ENCODE peak calls at places on chromosomes 6 and 20, in seven cellular contexts. M is psoas muscle; D is CD8-positive, alpha-beta T cell; S is right atrium auricular region; X is A549; J is PC-3; N is HCT116. B is an unnamed sample.

GRCh38 chr6:29760328-29760727 is 37.1 kb downstream of the HLA-F start:
- DNase-seq in N (no peak), S (no peak), X (no peak), J (no peak), M (no peak), D (no peak), B (no peak)

GRCh38 chr6:12593720-12594540 is 122.6 kb upstream of the PHACTR1 start:
- DNase-seq in X (no peak), S (no peak), D (no peak), N (no peak), J (no peak), M (no peak), B (no peak)

GRCh38 chr6:161132384-161132783 is 140.8 kb downstream of the MAP3K4 start:
- DNase-seq in M (no peak), D (no peak), J (no peak), N (no peak), S (no peak), X (no peak), B (no peak)

GRCh38 chr20:7516631-7517051 is 423.6 kb downstream of the HAO1 start:
- DNase-seq in S (no peak), J (no peak), N (no peak), M (no peak), D (no peak), X (no peak), B (no peak)

GRCh38 chr6:143998686-143999085 is 9.4 kb downstream of the PLAGL1 start:
- DNase-seq in D (no peak), X (no peak), S (no peak), N (no peak), J (no peak), M (no peak), B (no peak)

GRCh38 chr6:43740321-43740960 is 29.6 kb upstream of the VEGFA start:
- DNase-seq in J (no peak), S (no peak), X (no peak), D (no peak), N (no peak), M (no peak), B (peak)

GRCh38 chr20:58715709-58716475 is 23.3 kb downstream of the NPEPL1 start:
- DNase-seq in N (no peak), X (no peak), J (no peak), D (peak), S (peak), M (peak), B (no peak)

GRCh38 chr20:8901237-8902025 is 167.5 kb upstream of the PLCB4 start:
- DNase-seq in S (no peak), D (no peak), X (no peak), J (no peak), N (no peak), M (peak), B (peak)

GRCh38 chr20:3276400-3277015 is 37.5 kb upstream of the SLC4A11 start:
- DNase-seq in X (peak), D (no peak), J (peak), N (peak), M (no peak), S (no peak), B (no peak)

GRCh38 chr20:17757496-17757895 is 57.7 kb downstream of the BANF2 start:
- DNase-seq in X (no peak), J (no peak), N (no peak), M (no peak), S (no peak), D (no peak), B (no peak)

GRCh38 chr6:131819507-131820228 is 11.8 kb downstream of the ENPP1 start:
- DNase-seq in J (no peak), M (no peak), D (no peak), S (no peak), N (no peak), X (no peak), B (no peak)

GRCh38 chr6:13243033-13243432 is 85.3 kb downstream of the TBC1D7 start:
- DNase-seq in J (no peak), M (no peak), X (no peak), N (no peak), D (no peak), S (no peak), B (no peak)

GRCh38 chr6:46985943-46986342 is 56.2 kb downstream of the ADGRF1 start:
- DNase-seq in J (peak), N (no peak), D (no peak), X (no peak), M (no peak), S (no peak), B (no peak)

GRCh38 chr6:122128445-122128844 is 271.0 kb upstream of the HSF2 start:
- DNase-seq in N (no peak), S (no peak), J (no peak), X (no peak), M (no peak), D (no peak), B (no peak)

GRCh38 chr6:11146117-11146826 is 34.7 kb upstream of the ERVFRD-1 start:
- DNase-seq in X (no peak), N (no peak), D (no peak), J (no peak), S (no peak), M (no peak), B (no peak)

GRCh38 chr6:170088349-170088951 is 202.4 kb downstream of the DLL1 start:
- DNase-seq in M (peak), X (no peak), D (peak), S (peak), J (no peak), N (no peak), B (peak)

GRCh38 chr6:126440923-126441322 is 101.0 kb downstream of the CENPW start:
- DNase-seq in X (no peak), J (no peak), S (no peak), N (no peak), D (no peak), M (no peak), B (no peak)

GRCh38 chr20:58086763-58087566 is 141.5 kb downstream of the ANKRD60 start:
- DNase-seq in S (no peak), M (no peak), N (peak), X (peak), D (peak), J (peak), B (peak)

GRCh38 chr6:85679445-85680123 is 36.9 kb upstream of the SYNCRIP start:
- DNase-seq in J (peak), M (no peak), S (no peak), N (no peak), D (no peak), X (no peak), B (no peak)

GRCh38 chr6:46248143-46248542 is 77.4 kb upstream of the ENPP5 start:
- DNase-seq in M (no peak), N (no peak), S (no peak), J (no peak), X (no peak), D (no peak), B (no peak)

GRCh38 chr6:39114395-39114706 is 635 bp downstream of the SAYSD1 start:
- DNase-seq in S (no peak), M (no peak), J (no peak), D (no peak), X (no peak), N (no peak), B (no peak)

GRCh38 chr6:36028088-36028886 is 679 bp downstream of the MAPK14 start:
- DNase-seq in X (peak), M (peak), J (peak), N (no peak), D (peak), S (peak), B (peak)

GRCh38 chr6:72963946-72964345 is 261.4 kb downstream of the KHDC1L start:
- DNase-seq in M (no peak), X (no peak), D (no peak), J (peak), N (no peak), S (no peak), B (no peak)

GRCh38 chr20:40778894-40779496 is 90.0 kb upstream of the MAFB start:
- DNase-seq in S (no peak), N (no peak), J (no peak), D (peak), M (no peak), X (no peak), B (no peak)

GRCh38 chr6:20403766-20404640 is 2.3 kb downstream of the E2F3 start:
- DNase-seq in N (peak), M (no peak), X (peak), S (no peak), J (peak), D (peak), B (no peak)

GRCh38 chr6:112337209-112337638 is 9.9 kb upstream of the RFPL4B start:
- DNase-seq in D (no peak), X (peak), J (peak), S (peak), M (peak), N (peak), B (peak)

GRCh38 chr6:78910611-78911134 is 43.3 kb downstream of the IRAK1BP1 start:
- DNase-seq in J (no peak), S (no peak), M (peak), X (no peak), D (no peak), N (no peak), B (no peak)

GRCh38 chr20:47489448-47489872 is 12.2 kb upstream of the NCOA3 start:
- DNase-seq in J (no peak), D (peak), M (peak), S (peak), N (no peak), X (no peak), B (peak)

GRCh38 chr20:8492182-8492581 is 360.1 kb downstream of the PLCB1 start:
- DNase-seq in X (no peak), D (no peak), M (no peak), S (no peak), J (no peak), N (no peak), B (no peak)

GRCh38 chr20:44692932-44693476 is 22.2 kb upstream of the CCN5 start:
- DNase-seq in D (no peak), M (peak), N (peak), J (peak), X (peak), S (peak), B (peak)

GRCh38 chr6:137829641-137830083 is 37.4 kb upstream of the TNFAIP3 start:
- DNase-seq in X (no peak), D (no peak), N (no peak), J (peak), S (no peak), M (no peak), B (no peak)

GRCh38 chr6:2891768-2892170 is 11.3 kb downstream of the SERPINB9 start:
- DNase-seq in D (peak), J (peak), N (no peak), M (no peak), S (no peak), X (no peak), B (no peak)

GRCh38 chr6:148999501-148999900 is 252.7 kb downstream of the UST start:
- DNase-seq in J (peak), N (no peak), M (no peak), X (peak), D (no peak), S (no peak), B (no peak)

GRCh38 chr6:35385457-35386202 is 43.3 kb downstream of the PPARD start:
- DNase-seq in M (peak), J (no peak), N (no peak), S (no peak), D (no peak), X (no peak), B (no peak)

GRCh38 chr6:34146021-34146782 is at the start of gene GRM4:
- DNase-seq in S (no peak), X (no peak), M (peak), J (no peak), N (no peak), D (no peak), B (no peak)

GRCh38 chr6:25619222-25619621 is 32.8 kb upstream of the SCGN start:
- DNase-seq in N (no peak), M (no peak), J (no peak), D (no peak), S (no peak), X (no peak), B (no peak)

GRCh38 chr6:25613415-25613814 is 38.6 kb upstream of the SCGN start:
- DNase-seq in X (no peak), N (no peak), D (no peak), S (no peak), J (no peak), M (no peak), B (no peak)

GRCh38 chr6:25612666-25613065 is 39.3 kb upstream of the SCGN start:
- DNase-seq in J (no peak), D (no peak), X (no peak), M (no peak), S (no peak), N (no peak), B (no peak)

GRCh38 chr6:25617997-25618396 is 34.0 kb upstream of the SCGN start:
- DNase-seq in J (no peak), X (no peak), D (no peak), S (no peak), N (no peak), M (no peak), B (no peak)

DNA sequence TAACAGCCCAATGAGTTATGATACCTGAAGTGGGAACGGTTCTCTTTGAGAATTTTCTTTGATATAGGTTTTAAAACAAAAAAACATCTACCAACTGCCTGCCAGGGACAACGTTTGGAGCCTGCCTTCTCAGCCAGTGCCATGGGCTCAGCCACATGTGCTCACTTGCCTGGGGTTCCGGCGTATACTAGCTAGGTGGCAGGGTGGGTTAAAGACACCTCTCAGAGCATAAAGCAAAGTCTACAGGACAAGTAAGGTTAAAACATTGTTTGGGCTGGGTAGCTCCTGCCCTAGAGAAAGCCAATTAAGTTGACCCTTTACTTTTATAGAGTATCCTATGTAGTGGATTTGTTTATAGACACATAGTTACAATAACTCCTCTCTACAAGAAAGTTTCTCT is 38.0 kb upstream of the SCGN start:
- DNase-seq in D (no peak), X (no peak), N (no peak), M (no peak), S (no peak), J (no peak), B (no peak)
- TF ChIP-seq CTCF in D (no peak), X (no peak), N (no peak), M (no peak), S (no peak), J (no peak), B (no peak)

GRCh38 chr20:56762829-56763228 is 133.7 kb downstream of the TFAP2C start:
- DNase-seq in X (no peak), S (no peak), D (no peak), J (peak), M (no peak), N (no peak), B (no peak)
- H3K27ac ChIP-seq in X (no peak), S (no peak), D (no peak), J (no peak), M (no peak), N (no peak), B (no peak)

DNA sequence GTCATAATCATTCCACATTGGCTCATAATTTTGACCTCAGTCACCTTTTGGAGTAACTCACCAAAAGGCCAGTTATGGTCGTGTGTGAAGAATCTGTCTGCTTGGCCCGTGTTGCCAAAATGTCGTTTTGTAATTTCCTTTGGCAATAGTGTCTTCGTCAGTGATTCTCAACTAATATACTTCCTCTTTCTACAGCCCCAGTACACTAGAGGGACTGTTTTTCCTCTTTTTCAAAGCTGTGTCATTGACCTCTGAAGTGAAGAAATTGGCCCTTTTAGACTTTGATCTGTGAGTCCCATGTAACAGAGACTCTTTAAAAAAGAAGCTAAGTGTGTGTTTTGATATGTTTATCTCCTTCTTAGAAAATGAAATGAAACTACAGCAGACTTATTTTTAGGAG is 5.2 kb downstream of the FOXO3 start:
- DNase-seq in M (no peak), D (no peak), N (no peak), S (peak), X (no peak), J (peak), B (no peak)
- TF ChIP-seq CTCF in M (peak), D (no peak), N (no peak), S (no peak), X (no peak), J (no peak), B (no peak)

GRCh38 chr6:162448294-162448693 is 279.3 kb downstream of the PRKN start:
- DNase-seq in X (no peak), N (no peak), J (no peak), S (no peak), M (no peak), D (no peak), B (no peak)

GRCh38 chr6:162443101-162443500 is 284.5 kb downstream of the PRKN start:
- DNase-seq in D (no peak), X (no peak), S (no peak), N (no peak), J (peak), M (no peak), B (no peak)

GRCh38 chr6:162442675-162443074 is 284.9 kb downstream of the PRKN start:
- DNase-seq in X (peak), J (no peak), S (no peak), M (no peak), D (no peak), N (no peak), B (no peak)
- H3K27ac ChIP-seq in X (no peak), J (no peak), S (no peak), M (no peak), D (no peak), N (no peak), B (no peak)

DNA sequence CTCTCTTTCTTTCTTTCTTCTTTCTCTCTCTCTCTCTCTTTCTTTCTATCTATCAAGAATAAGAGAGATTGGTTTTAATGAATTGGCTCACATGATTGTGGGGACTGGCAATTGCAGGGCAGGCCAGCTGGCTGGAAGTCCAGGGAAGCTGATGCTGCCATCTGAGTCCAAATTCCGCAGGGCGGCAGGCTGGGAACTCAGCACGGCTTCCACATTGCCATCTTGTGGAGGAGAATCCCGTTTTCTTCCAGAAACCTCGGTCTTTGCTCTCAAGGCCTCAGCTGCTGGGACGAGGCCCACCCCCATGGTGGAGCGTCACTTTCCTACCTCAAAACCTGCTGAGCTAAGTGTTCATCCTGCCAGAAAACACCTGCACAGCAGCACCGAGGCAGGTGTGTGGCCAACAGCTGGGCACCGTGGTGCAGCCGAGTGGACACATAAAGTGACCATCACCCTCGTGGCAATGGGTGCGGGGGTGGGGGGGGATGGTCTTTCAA is 58.8 kb upstream of the SLCO4A1 start:
- DNase-seq in N (no peak), X (peak), D (no peak), S (no peak), J (peak), M (no peak), B (no peak)
- TF ChIP-seq CTCF in N (no peak), X (no peak), D (no peak), S (no peak), J (peak), M (peak), B (no peak)

B was measured in ascending aorta.